ENCODE peak calls at places on chromosomes 16 and 17, in nine cellular contexts. R, L, T, Y, E, A, M, K and D are unnamed samples.

GRCh38 chr16:24850289-24850931 is 4.6 kb downstream of the SLC5A11 start:
- DNase-seq in R (no peak), L (no peak), T (no peak), Y (no peak), E (no peak), A (no peak), M (no peak), K (peak), D (no peak)

GRCh38 chr17:33261911-33262665 is 31.0 kb downstream of the ASIC2 start:
- DNase-seq in R (no peak), L (no peak), T (no peak), Y (no peak), E (no peak), A (no peak), M (no peak), K (no peak), D (no peak)

GRCh38 chr17:382644-383533 is 30.3 kb upstream of the RPH3AL start:
- DNase-seq in R (peak), L (no peak), T (peak), Y (peak), E (no peak), A (peak), M (peak), K (no peak), D (no peak)

GRCh38 chr16:11056090-11056988 is 112.0 kb downstream of the CLEC16A start:
- DNase-seq in R (no peak), L (no peak), T (no peak), Y (no peak), E (no peak), A (no peak), M (no peak), K (no peak), D (no peak)

GRCh38 chr16:76052725-76053124 is 224.5 kb upstream of the CNTNAP4 start:
- DNase-seq in R (no peak), L (no peak), T (no peak), Y (no peak), E (peak), A (no peak), M (no peak), K (no peak), D (no peak)

GRCh38 chr17:17763136-17763535 is 73.7 kb downstream of the SREBF1 start:
- DNase-seq in R (no peak), L (no peak), T (no peak), Y (no peak), E (no peak), A (no peak), M (no peak), K (no peak), D (no peak)

GRCh38 chr17:19670906-19671305 is 22.4 kb downstream of the ALDH3A2 start:
- DNase-seq in R (no peak), L (no peak), T (no peak), Y (no peak), E (no peak), A (no peak), M (no peak), K (no peak), D (no peak)

GRCh38 chr16:68509381-68509780 is 29.7 kb upstream of the ZFP90 start:
- DNase-seq in R (no peak), L (no peak), T (no peak), Y (no peak), E (no peak), A (no peak), M (no peak), K (no peak), D (no peak)

GRCh38 chr16:12120982-12121652 is 144.6 kb downstream of the SNX29 start:
- DNase-seq in R (no peak), L (no peak), T (no peak), Y (no peak), E (no peak), A (no peak), M (no peak), K (no peak), D (no peak)

GRCh38 chr17:77596491-77597420 is 361.7 kb upstream of the TNRC6C start:
- DNase-seq in R (no peak), L (no peak), T (no peak), Y (no peak), E (no peak), A (no peak), M (no peak), K (no peak), D (no peak)

GRCh38 chr17:1532836-1533602 is 16.6 kb upstream of the INPP5K start:
- DNase-seq in R (no peak), L (peak), T (no peak), Y (peak), E (peak), A (peak), M (no peak), K (no peak), D (no peak)

GRCh38 chr17:56898874-56899273 is 15.0 kb downstream of the TRIM25 start:
- DNase-seq in R (no peak), L (no peak), T (no peak), Y (no peak), E (no peak), A (no peak), M (no peak), K (no peak), D (no peak)

GRCh38 chr17:20096430-20096829 is 87.3 kb downstream of the SPECC1 start:
- DNase-seq in R (no peak), L (no peak), T (no peak), Y (peak), E (no peak), A (no peak), M (no peak), K (no peak), D (no peak)

GRCh38 chr17:51118330-51119195 is 2.1 kb downstream of the SPAG9 start:
- DNase-seq in R (no peak), L (peak), T (peak), Y (peak), E (peak), A (no peak), M (peak), K (no peak), D (no peak)

GRCh38 chr17:3003401-3004149 is 59.8 kb downstream of the OR1D5 start:
- DNase-seq in R (no peak), L (peak), T (peak), Y (peak), E (peak), A (no peak), M (no peak), K (no peak), D (peak)

GRCh38 chr17:80751070-80751459 is 206.4 kb downstream of the RPTOR start:
- DNase-seq in R (no peak), L (peak), T (no peak), Y (no peak), E (no peak), A (no peak), M (no peak), K (no peak), D (no peak)

GRCh38 chr16:85965125-85965524 is 66.2 kb downstream of the IRF8 start:
- DNase-seq in R (no peak), L (no peak), T (no peak), Y (no peak), E (no peak), A (no peak), M (no peak), K (no peak), D (no peak)

GRCh38 chr16:85963746-85964370 is 64.9 kb downstream of the IRF8 start:
- DNase-seq in R (no peak), L (peak), T (peak), Y (peak), E (no peak), A (no peak), M (peak), K (no peak), D (no peak)

GRCh38 chr16:85959686-85960085 is 60.7 kb downstream of the IRF8 start:
- DNase-seq in R (no peak), L (no peak), T (no peak), Y (peak), E (no peak), A (no peak), M (peak), K (no peak), D (no peak)

GRCh38 chr16:85960486-85961046 is 61.6 kb downstream of the IRF8 start:
- DNase-seq in R (no peak), L (no peak), T (no peak), Y (no peak), E (no peak), A (no peak), M (no peak), K (no peak), D (no peak)

GRCh38 chr16:85961988-85962915 is 63.3 kb downstream of the IRF8 start:
- DNase-seq in R (no peak), L (no peak), T (no peak), Y (no peak), E (no peak), A (no peak), M (no peak), K (no peak), D (no peak)
- TF ChIP-seq CTCF in R (no peak), L (no peak), T (no peak), Y (no peak), E (no peak), A (no peak), M (no peak), K (no peak), D (no peak)

DNA sequence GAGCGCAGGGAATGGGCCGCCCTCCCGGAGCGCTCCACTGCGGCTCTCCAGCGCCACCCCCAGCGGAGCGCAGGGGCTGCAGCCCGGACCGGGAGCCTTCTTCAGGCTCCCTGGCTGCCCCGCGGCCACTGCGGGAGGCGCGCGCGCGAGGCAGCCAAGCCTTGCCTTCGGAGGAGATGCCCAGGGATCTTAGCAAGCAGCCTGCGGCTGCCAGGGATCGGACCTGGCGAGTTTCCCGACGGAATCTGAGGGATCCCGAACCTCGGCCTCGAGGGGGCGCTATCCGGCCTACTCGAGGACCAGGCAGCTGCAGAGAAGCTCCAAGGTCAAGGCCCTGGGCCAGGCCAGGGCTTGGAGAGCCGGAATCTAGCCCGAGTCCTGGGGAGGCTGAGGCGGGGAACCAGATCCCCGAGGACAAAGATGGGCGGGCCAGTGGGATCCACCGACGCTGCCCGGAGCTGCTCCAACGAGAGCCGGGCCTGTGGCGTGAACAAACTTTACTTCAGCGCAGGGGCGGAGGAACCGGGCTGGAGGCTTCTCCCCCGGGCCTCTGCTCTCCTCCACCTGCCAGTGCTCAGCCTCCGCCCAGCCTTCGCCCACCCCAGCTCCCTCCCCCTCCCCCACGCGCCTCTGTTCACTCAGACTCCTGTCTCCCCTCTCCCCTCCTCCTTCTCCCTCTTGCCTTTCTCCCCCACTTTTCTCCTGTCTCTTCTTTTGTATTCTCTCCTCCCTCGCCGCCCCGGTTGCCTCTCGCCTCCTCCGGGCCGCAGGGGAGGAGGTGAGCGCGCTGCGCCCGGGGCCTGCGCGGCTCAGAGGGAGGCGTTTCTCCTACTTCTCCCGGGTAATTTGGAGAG is at the start of gene IRX6:
- DNase-seq in R (no peak), L (peak), T (peak), Y (peak), E (no peak), A (peak), M (peak), K (no peak), D (no peak)
- TF ChIP-seq CTCF in R (peak), L (peak), T (peak), Y (peak), E (peak), A (peak), M (peak), K (no peak), D (peak)

GRCh38 chr17:82911822-82912221 is 72.0 kb upstream of the ZNF750 start:
- DNase-seq in R (no peak), L (no peak), T (no peak), Y (no peak), E (no peak), A (no peak), M (no peak), K (no peak), D (no peak)

GRCh38 chr17:82907797-82908261 is 68.0 kb upstream of the ZNF750 start:
- DNase-seq in R (no peak), L (no peak), T (no peak), Y (no peak), E (no peak), A (no peak), M (no peak), K (no peak), D (no peak)

GRCh38 chr17:82909322-82909904 is 69.6 kb upstream of the ZNF750 start:
- DNase-seq in R (no peak), L (no peak), T (no peak), Y (peak), E (no peak), A (no peak), M (no peak), K (no peak), D (no peak)

GRCh38 chr17:82910770-82911169 is 70.9 kb upstream of the ZNF750 start:
- DNase-seq in R (no peak), L (no peak), T (no peak), Y (no peak), E (no peak), A (no peak), M (no peak), K (no peak), D (no peak)

DNA sequence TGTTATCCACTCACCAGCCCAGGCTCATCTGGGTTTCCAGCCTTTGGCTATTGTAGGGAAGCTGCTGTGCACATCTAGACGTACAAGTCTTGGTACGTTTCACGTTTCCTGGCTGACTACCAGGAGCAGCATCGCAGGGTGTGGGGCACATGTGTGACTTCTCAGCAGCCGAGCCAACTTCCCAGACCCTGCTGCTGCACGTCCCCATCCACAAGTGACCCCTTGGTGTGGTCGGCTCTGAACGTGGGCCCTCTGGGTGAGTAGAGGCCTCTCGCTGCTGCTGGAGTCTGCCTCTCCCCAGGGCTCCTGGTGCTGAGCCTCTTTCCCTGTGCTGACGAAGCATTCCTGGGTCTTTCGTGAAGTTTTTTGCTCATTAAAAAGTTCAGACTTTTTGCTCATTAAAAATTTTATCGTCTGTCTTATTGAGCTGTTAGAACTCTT is 70.2 kb upstream of the ZNF750 start:
- DNase-seq in R (no peak), L (peak), T (no peak), Y (peak), E (no peak), A (no peak), M (no peak), K (no peak), D (no peak)
- TF ChIP-seq CTCF in R (no peak), L (no peak), T (no peak), Y (no peak), E (no peak), A (no peak), M (no peak), K (no peak), D (no peak)

DNA sequence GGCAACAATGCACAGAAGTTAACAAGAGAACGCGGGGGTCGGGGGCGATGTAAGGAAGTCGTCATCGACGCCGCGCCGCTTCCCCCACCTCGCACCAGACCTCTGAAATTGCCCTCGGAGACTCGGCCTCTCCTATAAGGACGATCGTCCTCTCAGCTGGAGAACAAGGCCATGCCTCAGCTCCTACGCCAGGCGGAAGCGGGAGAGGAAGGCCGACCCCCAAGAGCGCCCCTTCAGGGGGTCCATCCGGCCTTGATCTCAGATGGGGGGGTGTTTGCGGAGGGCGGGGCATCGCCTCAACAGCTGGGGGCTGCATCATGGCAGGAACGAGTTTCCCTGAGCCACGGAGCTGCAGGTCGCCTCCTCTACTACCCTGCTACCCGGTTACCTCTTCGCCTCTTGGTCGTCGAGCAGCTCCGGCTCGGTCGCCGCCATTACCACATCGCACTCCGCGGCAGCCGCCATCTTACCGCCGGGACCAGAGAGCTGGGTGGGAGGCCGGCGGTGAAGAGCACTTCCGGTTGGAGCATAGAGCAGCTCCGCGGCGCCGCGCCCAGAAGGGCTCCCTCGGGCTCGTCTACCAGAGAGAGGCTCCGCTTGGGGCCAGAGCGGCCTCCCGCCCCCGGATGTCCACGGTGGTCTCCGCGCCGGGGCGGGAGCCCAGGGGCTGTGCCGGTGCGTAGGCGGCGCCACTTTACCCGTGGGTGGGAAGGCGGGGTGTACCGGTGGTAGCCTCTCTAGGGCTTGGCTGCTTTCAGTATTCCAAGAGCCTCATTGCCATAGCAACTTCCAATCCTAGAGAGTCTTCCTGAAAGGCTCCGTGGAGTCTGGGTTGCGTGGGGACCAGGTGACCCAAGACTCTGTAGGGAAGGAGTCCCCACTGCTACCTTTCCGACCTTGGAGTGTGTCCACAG is at the start of gene DNAJC7:
- DNase-seq in R (peak), L (peak), T (peak), Y (peak), E (peak), A (peak), M (peak), K (peak), D (peak)
- TF ChIP-seq CTCF in R (no peak), L (no peak), T (no peak), Y (peak), E (no peak), A (no peak), M (no peak), K (no peak), D (no peak)

DNA sequence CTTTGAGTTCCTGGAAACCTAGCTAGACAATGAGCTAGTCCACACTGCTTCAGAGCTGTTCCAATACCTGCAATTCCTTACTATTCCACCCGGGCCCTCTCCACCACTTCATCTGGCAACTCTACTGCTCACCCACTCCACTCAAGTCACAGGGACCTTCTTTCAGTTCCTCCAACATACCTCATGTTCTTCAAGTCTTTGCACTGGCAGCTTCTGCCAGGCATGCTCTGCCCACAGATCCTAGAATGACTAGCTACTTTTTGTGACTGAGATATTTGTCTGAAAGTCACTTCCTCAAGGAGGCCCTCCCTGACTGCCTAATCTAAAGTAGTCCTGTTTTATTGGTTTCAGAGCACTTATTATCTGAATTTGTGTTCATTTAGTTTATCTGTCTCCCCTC is 86.4 kb downstream of the TEX14 start:
- DNase-seq in R (no peak), L (no peak), T (no peak), Y (no peak), E (peak), A (no peak), M (no peak), K (no peak), D (no peak)
- TF ChIP-seq CTCF in R (no peak), L (no peak), T (no peak), Y (no peak), E (no peak), A (no peak), M (no peak), K (no peak), D (no peak)

GRCh38 chr17:64532409-64532808 is 25.6 kb downstream of the CEP95 start:
- DNase-seq in R (no peak), L (no peak), T (no peak), Y (no peak), E (no peak), A (no peak), M (no peak), K (no peak), D (no peak)

GRCh38 chr17:64531955-64532371 is 25.2 kb downstream of the CEP95 start:
- DNase-seq in R (no peak), L (no peak), T (no peak), Y (no peak), E (no peak), A (no peak), M (no peak), K (no peak), D (no peak)

GRCh38 chr17:64533784-64534183 is 27.0 kb downstream of the CEP95 start:
- DNase-seq in R (no peak), L (no peak), T (no peak), Y (no peak), E (no peak), A (no peak), M (no peak), K (no peak), D (no peak)

GRCh38 chr17:64535357-64535756 is 28.6 kb downstream of the CEP95 start:
- DNase-seq in R (no peak), L (no peak), T (no peak), Y (no peak), E (no peak), A (no peak), M (no peak), K (no peak), D (no peak)

GRCh38 chr17:64534187-64534586 is 27.4 kb downstream of the CEP95 start:
- DNase-seq in R (no peak), L (no peak), T (no peak), Y (no peak), E (peak), A (no peak), M (no peak), K (no peak), D (no peak)
- TF ChIP-seq CTCF in R (peak), L (no peak), T (no peak), Y (no peak), E (peak), A (no peak), M (peak), K (peak), D (peak)

GRCh38 chr17:14206891-14207290 is 29.8 kb downstream of the CDRT15 start:
- DNase-seq in R (no peak), L (no peak), T (no peak), Y (no peak), E (no peak), A (no peak), M (no peak), K (no peak), D (no peak)
- TF ChIP-seq CTCF in R (no peak), L (no peak), T (no peak), Y (no peak), E (no peak), A (no peak), M (no peak), K (no peak), D (no peak)